ENCODE peak calls at places on chromosomes 11 and 22, in eight cellular contexts. P is naive thymus-derived CD8-positive, alpha-beta T cell; X is CD8-positive, alpha-beta memory T cell; R is GM12865; D is tibial artery; G is progenitor cell of endocrine pancreas; N is H4; H is nucleus accumbens. V is an unnamed sample.

GRCh38 chr22:25364736-25365241 is 145.3 kb downstream of the CRYBB2 start:
- DNase-seq in D (peak; percentile 40), G (no peak), P (no peak), R (no peak), X (no peak), H (no peak), N (no peak), V (no peak)

GRCh38 chr11:78806214-78807004 is 231.7 kb upstream of the NARS2 start:
- DNase-seq in G (no peak), N (peak; percentile 23), P (no peak), R (no peak), X (no peak), D (no peak), H (no peak), V (no peak)

GRCh38 chr11:70115778-70116177 is 37.7 kb downstream of the ANO1 start:
- DNase-seq in X (no peak), H (no peak), G (no peak), D (no peak), R (no peak), P (no peak), N (no peak), V (no peak)

GRCh38 chr11:59266491-59266890 is 53.8 kb upstream of the MPEG1 start:
- DNase-seq in H (no peak), N (no peak), P (no peak), X (no peak), G (no peak), D (no peak), R (no peak), V (no peak)

GRCh38 chr11:110830344-110831141 is 118.3 kb upstream of the ARHGAP20 start:
- DNase-seq in D (no peak), X (no peak), P (no peak), N (no peak), R (no peak), H (no peak), G (no peak), V (no peak)

GRCh38 chr11:108587109-108587508 is 6.5 kb downstream of the EXPH5 start:
- DNase-seq in D (no peak), R (peak; percentile 15), P (no peak), X (no peak), G (no peak), N (no peak), H (no peak), V (no peak)

GRCh38 chr22:43782448-43782847 is 29.7 kb downstream of the EFCAB6 start:
- DNase-seq in X (no peak), G (no peak), P (no peak), H (no peak), N (no peak), D (no peak), R (no peak), V (no peak)

GRCh38 chr22:31561238-31561887 is 65.0 kb downstream of the SFI1 start:
- DNase-seq in R (peak; percentile 71), H (peak; percentile 34), X (peak; percentile 59), P (peak; percentile 6), D (peak; percentile 79), G (peak; percentile 69), N (peak; percentile 47), V (peak; percentile 76)

GRCh38 chr11:74134661-74135515 is 35.9 kb downstream of the C2CD3 start:
- DNase-seq in G (no peak), N (peak; percentile 13), P (no peak), R (no peak), D (no peak), H (no peak), X (no peak), V (no peak)

GRCh38 chr11:69126286-69126685 is 29.4 kb upstream of the SMIM38 start:
- DNase-seq in X (no peak), N (no peak), P (no peak), H (no peak), R (no peak), D (peak; percentile 57), G (no peak), V (no peak)

V was measured in coronary artery.